ENCODE peak calls at places on chromosomes 7 and 10, in ten cellular contexts. O, D, U, Q, Y, E, K, J, H and T are unnamed samples.

GRCh38 chr7:3063016-3063753 is 19.5 kb upstream of the CARD11 start:
- DNase-seq in K (no peak), E (no peak), J (no peak), H (no peak), U (no peak), Q (no peak), Y (no peak), D (no peak), O (no peak), T (no peak)

GRCh38 chr7:85602196-85602595 is 415.3 kb upstream of the SEMA3D start:
- DNase-seq in E (no peak), H (no peak), O (no peak), K (no peak), D (no peak), Y (no peak), J (no peak), Q (no peak), U (peak; percentile 86), T (no peak)

GRCh38 chr10:25508112-25508815 is 333.5 kb downstream of the GPR158 start:
- DNase-seq in U (no peak), E (no peak), Y (no peak), J (no peak), H (no peak), D (no peak), O (no peak), Q (no peak), K (no peak), T (no peak)

GRCh38 chr7:152867482-152867833 is 107.9 kb downstream of the ACTR3B start:
- DNase-seq in Q (no peak), J (no peak), K (no peak), O (no peak), H (no peak), U (no peak), D (no peak), E (no peak), Y (no peak), T (no peak)

GRCh38 chr10:67818323-67818722 is 19.7 kb downstream of the DNAJC12 start:
- DNase-seq in D (no peak), K (no peak), E (no peak), U (peak; percentile 83), Y (no peak), O (no peak), J (no peak), H (no peak), Q (peak; percentile 82), T (peak; percentile 82)

GRCh38 chr7:138383166-138383565 is 76.9 kb upstream of the TRIM24 start:
- DNase-seq in Q (no peak), K (no peak), H (no peak), U (no peak), Y (no peak), O (no peak), E (no peak), D (no peak), J (no peak), T (no peak)

GRCh38 chr10:49056356-49056755 is 59.0 kb downstream of the VSTM4 start:
- DNase-seq in Y (no peak), Q (no peak), K (no peak), E (no peak), H (no peak), J (no peak), O (no peak), D (no peak), U (peak; percentile 27), T (no peak)

GRCh38 chr7:117322741-117323584 is at the start of gene WNT2:
- DNase-seq in U (peak; percentile 48), H (no peak), Y (peak; percentile 23), D (no peak), Q (no peak), J (no peak), K (no peak), O (no peak), E (peak; percentile 77), T (peak; percentile 33)